ENCODE peak calls at places on chromosomes 5 and 9, in eight cellular contexts. E is transverse colon, T is IMR-90, H is GM23338, J is neuronal stem cell, Q is mucosa of descending colon, N is astrocyte, M is Panc1. K is an unnamed sample.

GRCh38 chr9:68704804-68705635 is at the start of gene PIP5K1B:
- DNase-seq in T (peak; percentile 29), J (peak; percentile 71), Q (peak; percentile 91), E (peak; percentile 90), N (peak; percentile 43), H (peak; percentile 82), M (no peak), K (peak; percentile 65)

GRCh38 chr9:9790216-9790872 is 822.5 kb downstream of the PTPRD start:
- DNase-seq in N (no peak), J (peak; percentile 36), M (peak; percentile 13), Q (no peak), T (no peak), E (peak; percentile 15), H (peak; percentile 74), K (peak; percentile 21)

GRCh38 chr5:162128117-162128516 is 60.5 kb downstream of the GABRG2 start:
- DNase-seq in M (no peak), Q (no peak), H (peak; percentile 83), T (no peak), E (no peak), J (peak; percentile 6), N (no peak), K (no peak)

GRCh38 chr9:114028646-114029045 is 49.5 kb downstream of the AMBP start:
- DNase-seq in H (no peak), E (no peak), N (no peak), M (no peak), Q (no peak), J (no peak), T (no peak), K (no peak)

GRCh38 chr5:152113401-152113800 is 188.8 kb upstream of the GLRA1 start:
- DNase-seq in J (no peak), N (no peak), M (no peak), Q (no peak), T (no peak), H (no peak), E (no peak), K (no peak)

GRCh38 chr5:115151208-115151805 is 18.4 kb downstream of the TRIM36 start:
- DNase-seq in Q (no peak), T (no peak), N (no peak), E (no peak), H (peak; percentile 18), J (no peak), M (no peak), K (no peak)

GRCh38 chr5:172055421-172055820 is 49.0 kb upstream of the FBXW11 start:
- DNase-seq in N (no peak), M (no peak), H (no peak), Q (no peak), J (no peak), E (no peak), T (no peak), K (no peak)

GRCh38 chr5:176902102-176902814 is 3.1 kb upstream of the HK3 start:
- DNase-seq in E (no peak), N (no peak), J (no peak), H (no peak), T (no peak), Q (no peak), M (no peak), K (no peak)

GRCh38 chr9:79176298-79176697 is 395.5 kb upstream of the TLE4 start:
- DNase-seq in J (no peak), E (no peak), M (no peak), H (no peak), T (peak; percentile 56), Q (no peak), N (peak; percentile 36), K (no peak)

GRCh38 chr9:95504053-95504963 is 12.5 kb downstream of the PTCH1 start:
- DNase-seq in M (no peak), E (peak; percentile 23), J (no peak), H (peak; percentile 84), Q (peak; percentile 38), N (no peak), T (peak; percentile 72), K (peak; percentile 32)

GRCh38 chr5:133641683-133642082 is 29.3 kb upstream of the FSTL4 start:
- DNase-seq in N (no peak), J (no peak), H (no peak), E (no peak), M (no peak), Q (no peak), T (no peak), K (no peak)

GRCh38 chr9:132391446-132391845 is 15.2 kb downstream of the TTF1 start:
- DNase-seq in J (no peak), E (no peak), T (no peak), Q (no peak), H (no peak), M (no peak), N (no peak), K (no peak)

DNA sequence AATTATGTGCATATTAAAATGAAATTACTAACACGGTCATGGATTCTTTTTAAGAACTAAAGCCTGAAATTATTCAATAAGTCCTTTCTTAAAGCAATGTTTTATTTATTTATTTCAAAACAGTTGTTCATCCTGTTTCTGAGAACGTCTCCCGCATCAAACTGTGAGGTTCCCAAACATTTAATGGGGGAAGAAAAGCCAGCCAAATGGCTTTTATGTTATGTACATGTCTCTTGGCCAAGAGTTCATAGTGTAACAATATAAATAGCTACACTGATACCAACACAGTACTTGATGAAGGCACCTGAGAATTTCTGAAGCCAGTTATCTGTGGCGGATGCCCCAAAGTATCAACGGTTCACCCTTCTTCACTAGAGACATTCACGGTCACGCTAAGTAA is 15.7 kb downstream of the TTF1 start:
- DNase-seq in T (no peak), N (no peak), H (no peak), M (no peak), E (no peak), J (no peak), Q (no peak), K (no peak)
- H3K36me3 ChIP-seq in T (peaks cover 63% of the 10 kb centered on the region), N (peaks cover 53% of the 10 kb centered on the region), H (peaks cover 71% of the 10 kb centered on the region), M (peaks cover 10% of the 10 kb centered on the region), E (peaks cover 76% of the 10 kb centered on the region), J (peaks cover 96% of the 10 kb centered on the region), Q (peaks cover 24% of the 10 kb centered on the region), K (peaks cover 89% of the 10 kb centered on the region)

GRCh38 chr9:127928232-127929043 is 2.1 kb downstream of the PIP5KL1 start:
- DNase-seq in N (no peak), Q (no peak), J (no peak), H (no peak), T (no peak), M (no peak), E (no peak), K (no peak)

GRCh38 chr9:127929044-127929979 is 1.3 kb downstream of the PIP5KL1 start:
- DNase-seq in N (no peak), J (no peak), Q (no peak), E (no peak), H (no peak), T (no peak), M (no peak), K (no peak)

GRCh38 chr9:127925959-127926949 is 4.3 kb downstream of the PIP5KL1 start:
- DNase-seq in T (no peak), M (no peak), Q (peak; percentile 43), H (no peak), N (no peak), E (no peak), J (no peak), K (no peak)

GRCh38 chr9:127926961-127927456 is 3.6 kb downstream of the PIP5KL1 start:
- DNase-seq in J (no peak), E (no peak), Q (no peak), N (no peak), T (no peak), M (no peak), H (peak; percentile 54), K (no peak)

DNA sequence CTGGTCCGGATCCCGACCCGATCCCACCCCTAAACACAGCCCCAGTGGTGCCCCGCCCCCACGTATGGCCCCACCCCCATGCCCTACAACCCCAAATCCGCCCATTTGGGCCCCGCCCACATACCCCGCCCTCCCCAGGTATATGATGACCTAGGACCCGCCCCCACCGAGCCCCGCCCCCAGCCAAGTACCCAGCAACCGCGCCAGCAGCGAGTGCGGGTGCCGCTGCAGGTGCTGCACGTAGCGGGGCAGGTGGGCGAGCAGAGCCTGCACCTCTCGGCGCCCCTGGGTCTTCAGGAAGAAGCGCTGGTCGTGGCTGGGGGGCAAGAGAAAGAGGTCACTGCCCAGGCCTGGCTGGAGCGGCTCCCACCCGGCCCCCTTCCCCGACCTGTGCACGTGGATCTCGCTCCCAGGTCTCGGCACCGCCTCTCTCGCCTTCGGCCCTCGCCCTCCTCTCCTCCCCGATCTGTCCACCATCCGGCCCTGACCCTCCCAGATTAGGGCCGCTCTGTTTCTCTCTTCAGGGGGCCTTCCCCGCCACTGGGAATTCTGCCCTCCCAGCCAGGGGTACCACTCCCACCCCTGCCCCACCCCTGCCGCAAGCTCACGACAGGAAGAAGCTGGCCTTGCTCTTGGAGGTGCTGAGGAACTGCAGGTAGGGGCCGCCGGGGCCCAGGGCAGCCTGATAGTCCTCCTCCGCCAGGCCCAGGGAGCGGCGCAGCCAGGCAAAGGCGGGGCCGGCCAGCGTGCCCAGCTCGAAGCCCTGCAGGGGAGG is 2.9 kb downstream of the PIP5KL1 start:
- DNase-seq in H (peak; percentile 97), Q (peak; percentile 86), J (no peak), E (peak; percentile 84), N (no peak), M (no peak), T (no peak), K (no peak)
- H3K4me3 ChIP-seq in H (peak overlapping the region; percentile 94), Q (no peak overlapping the region), J (no peak overlapping the region), E (no peak overlapping the region), N (peak overlapping the region; percentile 31), M (no peak overlapping the region), T (no peak overlapping the region), K (no peak overlapping the region)

GRCh38 chr5:100877277-100877676 is 25.8 kb downstream of the ST8SIA4 start:
- DNase-seq in J (no peak), T (no peak), H (no peak), N (no peak), Q (no peak), M (no peak), E (no peak), K (no peak)

GRCh38 chr5:100867039-100867562 is 36.0 kb downstream of the ST8SIA4 start:
- DNase-seq in N (no peak), E (no peak), H (no peak), Q (no peak), T (no peak), J (no peak), M (no peak), K (peak; percentile 1)

DNA sequence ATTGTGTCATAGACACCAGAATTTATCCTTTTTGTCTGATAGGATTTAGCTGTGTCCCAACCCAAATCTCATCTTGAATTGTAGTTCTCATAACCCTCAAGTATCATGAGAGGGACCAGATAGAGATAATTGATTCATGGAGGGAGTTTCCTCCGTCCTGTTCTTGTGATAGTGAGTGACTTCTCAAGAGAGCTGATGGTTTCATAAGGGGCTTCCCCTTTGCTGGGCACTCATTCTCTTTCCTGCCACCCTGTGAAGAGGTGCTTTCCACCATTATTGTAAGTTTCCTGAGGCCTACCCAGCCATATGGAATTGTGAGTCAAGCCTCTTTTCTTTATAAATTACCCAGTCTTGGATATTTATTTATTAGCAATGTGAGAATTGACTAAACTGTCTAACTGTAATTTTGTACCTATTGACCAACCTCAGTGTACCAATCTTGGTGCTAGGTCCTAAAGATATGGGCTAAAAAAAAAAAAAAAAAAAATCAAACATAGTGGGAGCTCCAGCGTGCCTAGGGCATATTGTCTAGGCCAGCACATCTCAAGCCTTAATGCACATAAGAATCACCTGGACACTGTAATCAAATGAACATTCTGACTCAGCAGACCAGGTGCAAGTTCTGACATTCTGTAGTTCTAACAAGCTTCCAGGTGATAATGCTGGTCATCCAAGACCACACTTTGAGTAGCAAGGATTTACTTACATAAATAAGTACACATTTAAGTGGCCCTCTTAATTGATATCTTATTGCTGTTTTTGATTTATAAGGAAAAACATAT is 30.5 kb downstream of the ST8SIA4 start:
- DNase-seq in N (no peak), J (no peak), H (no peak), Q (no peak), M (no peak), E (no peak), T (no peak), K (no peak)
- H3K36me3 ChIP-seq in N (no peaks in the 10 kb centered on the region), J (peaks cover 96% of the 10 kb centered on the region), H (no peaks in the 10 kb centered on the region), Q (no peaks in the 10 kb centered on the region), M (no peaks in the 10 kb centered on the region), E (no peaks in the 10 kb centered on the region), T (no peaks in the 10 kb centered on the region), K (no peaks in the 10 kb centered on the region)

GRCh38 chr9:130521715-130522114 is 57.7 kb upstream of the FUBP3 start:
- DNase-seq in H (no peak), T (no peak), M (no peak), E (no peak), Q (no peak), J (no peak), N (no peak), K (no peak)
- H3K4me3 ChIP-seq in H (no peak overlapping the region), T (no peak overlapping the region), M (no peak overlapping the region), E (no peak overlapping the region), Q (no peak overlapping the region), J (no peak overlapping the region), N (no peak overlapping the region), K (no peak overlapping the region)

K was measured in adipocyte.